ENCODE peak calls at places on chromosomes 12 and 14, in eight cellular contexts. X, V, F, D, R, U, M and Q are unnamed samples.

GRCh38 chr14:35402323-35403084 is 2.0 kb downstream of the NFKBIA start:
- DNase-seq in F (no peak), D (peak; percentile 42), V (peak; percentile 55), X (peak; percentile 33), U (no peak), M (no peak), R (peak; percentile 29), Q (no peak)

GRCh38 chr12:80293759-80294158 is 150.3 kb upstream of the PTPRQ start:
- DNase-seq in X (no peak), U (no peak), M (no peak), V (no peak), R (no peak), D (no peak), F (no peak), Q (no peak)

GRCh38 chr12:96314723-96315122 is 85.5 kb downstream of the CDK17 start:
- DNase-seq in M (no peak), V (no peak), F (no peak), X (no peak), U (no peak), D (no peak), R (no peak), Q (no peak)

GRCh38 chr14:83096092-83096491 is 1562.4 kb upstream of the SEL1L start:
- DNase-seq in D (no peak), V (no peak), X (no peak), M (no peak), F (no peak), U (no peak), R (no peak), Q (no peak)

GRCh38 chr12:65122661-65123060 is 1.6 kb upstream of the WIF1 start:
- DNase-seq in D (no peak), U (no peak), R (no peak), M (no peak), V (no peak), X (no peak), F (no peak), Q (no peak)

GRCh38 chr14:32134448-32135070 is 57.5 kb downstream of the ARHGAP5 start:
- DNase-seq in D (no peak), R (no peak), M (no peak), U (no peak), V (peak; percentile 74), X (no peak), F (no peak), Q (no peak)

GRCh38 chr14:52692248-52692962 is 3.0 kb downstream of the ERO1A start:
- DNase-seq in X (no peak), V (no peak), R (no peak), M (no peak), U (no peak), D (no peak), F (no peak), Q (no peak)

GRCh38 chr12:68290126-68290525 is 36.7 kb upstream of the IL22 start:
- DNase-seq in R (no peak), F (peak; percentile 48), D (no peak), X (no peak), M (no peak), U (no peak), V (peak; percentile 24), Q (no peak)

GRCh38 chr12:121905746-121906145 is 12.6 kb upstream of the CFAP251 start:
- DNase-seq in X (no peak), F (no peak), R (no peak), M (no peak), D (no peak), V (peak; percentile 62), U (no peak), Q (no peak)

GRCh38 chr14:78673845-78674244 is 503.7 kb downstream of the NRXN3 start:
- DNase-seq in F (no peak), M (no peak), X (no peak), V (no peak), D (no peak), R (no peak), U (no peak), Q (no peak)

GRCh38 chr14:64709126-64709525 is 4.9 kb downstream of the PLEKHG3 start:
- DNase-seq in V (no peak), D (peak; percentile 12), R (no peak), F (no peak), U (no peak), X (no peak), M (no peak), Q (no peak)